ENCODE peak calls at places on chromosome 1, in seven cellular contexts. I is A549; Q is brain microvascular endothelial cell; X is IMR-90; T is CD8-positive, alpha-beta T cell; F is fibroblast of mammary gland; O is Peyer's patch. G is an unnamed sample.
A peak's percentile ranks its signal among the peaks of the same experiment; 100 is the strongest.

GRCh38 chr1:91693542-91693941 is 192.4 kb downstream of the TGFBR3 start:
- DNase-seq in F (peak; percentile 90), Q (no peak), X (peak; percentile 61), O (no peak), I (no peak), T (no peak), G (no peak)

GRCh38 chr1:118989878-118990378 is 1.8 kb upstream of the TBX15 start:
- DNase-seq in X (no peak), T (no peak), F (peak; percentile 84), I (no peak), O (no peak), Q (peak; percentile 80), G (no peak)

GRCh38 chr1:78651247-78651646 is 1.6 kb downstream of the IFI44 start:
- DNase-seq in T (no peak), O (peak; percentile 46), Q (peak; percentile 76), F (peak; percentile 72), I (no peak), X (peak; percentile 13), G (peak; percentile 88)

GRCh38 chr1:54716299-54717047 is 812 bp downstream of the TTC4 start:
- DNase-seq in X (peak; percentile 81), T (no peak), I (no peak), F (peak; percentile 86), Q (peak; percentile 31), O (no peak), G (no peak)

GRCh38 chr1:165109013-165109412 is 247.5 kb downstream of the LMX1A start:
- DNase-seq in X (no peak), Q (no peak), T (no peak), F (no peak), O (no peak), I (no peak), G (no peak)

GRCh38 chr1:174956976-174957375 is 42.8 kb upstream of the CACYBP start:
- DNase-seq in T (no peak), X (no peak), F (no peak), I (no peak), O (no peak), Q (no peak), G (no peak)

GRCh38 chr1:44377925-44378784 is 23.1 kb upstream of the ERI3 start:
- DNase-seq in X (peak; percentile 52), I (peak; percentile 35), F (peak; percentile 61), Q (peak; percentile 35), O (peak; percentile 59), T (peak; percentile 54), G (peak; percentile 71)

GRCh38 chr1:9476790-9477463 is 62.3 kb upstream of the SLC25A33 start:
- DNase-seq in F (peak; percentile 39), X (peak; percentile 40), I (no peak), Q (peak; percentile 12), O (no peak), T (no peak), G (no peak)

GRCh38 chr1:178565586-178565985 is 52.7 kb downstream of the TEX35 start:
- DNase-seq in F (no peak), X (no peak), Q (no peak), T (no peak), O (no peak), I (no peak), G (no peak)

GRCh38 chr1:157691285-157691920 is 9.2 kb downstream of the FCRL3 start:
- DNase-seq in T (no peak), O (no peak), Q (peak; percentile 3), X (peak; percentile 23), I (peak; percentile 28), F (peak; percentile 18), G (peak; percentile 69)

GRCh38 chr1:56284933-56285332 is 294.4 kb downstream of the PLPP3 start:
- DNase-seq in O (no peak), T (no peak), F (peak; percentile 87), X (peak; percentile 72), Q (peak; percentile 28), I (peak; percentile 9), G (no peak)

GRCh38 chr1:12173631-12174121 is 6.9 kb downstream of the TNFRSF1B start:
- DNase-seq in O (peak; percentile 96), Q (no peak), X (peak; percentile 35), F (no peak), I (no peak), T (peak; percentile 92), G (no peak)

GRCh38 chr1:8431028-8431427 is 113.1 kb downstream of the SLC45A1 start:
- DNase-seq in X (no peak), I (no peak), T (peak; percentile 38), O (peak; percentile 67), Q (no peak), F (no peak), G (no peak)

GRCh38 chr1:70043806-70044205 is 161.6 kb downstream of the LRRC40 start:
- DNase-seq in I (no peak), F (peak; percentile 64), X (peak; percentile 64), T (no peak), Q (peak; percentile 82), O (no peak), G (peak; percentile 56)

GRCh38 chr1:116067564-116067887 is 43.7 kb upstream of the MAB21L3 start:
- DNase-seq in X (peak; percentile 51), T (no peak), Q (peak; percentile 83), F (peak; percentile 93), I (no peak), O (no peak), G (peak; percentile 22)

GRCh38 chr1:91383461-91383860 is 21.2 kb downstream of the HFM1 start:
- DNase-seq in Q (no peak), I (no peak), T (no peak), X (peak; percentile 17), O (no peak), F (no peak), G (no peak)

GRCh38 chr1:246139745-246140182 is 367.3 kb downstream of the SMYD3 start:
- DNase-seq in Q (peak; percentile 74), I (peak; percentile 55), X (peak; percentile 93), F (peak; percentile 95), O (no peak), T (no peak), G (no peak)

GRCh38 chr1:117655220-117655577 is 49.4 kb downstream of the TENT5C start:
- DNase-seq in I (peak; percentile 45), F (no peak), Q (no peak), T (no peak), X (peak; percentile 31), O (peak; percentile 45), G (no peak)

GRCh38 chr1:172344444-172344843 is 76.0 kb upstream of the C1orf105 start:
- DNase-seq in O (no peak), X (no peak), T (no peak), I (no peak), F (no peak), Q (no peak), G (no peak)
- H3K4me3 ChIP-seq in O (no peak overlapping the region), X (no peak overlapping the region), T (no peak overlapping the region), I (no peak overlapping the region), F (no peak overlapping the region), Q (no peak overlapping the region), G (no peak overlapping the region)

GRCh38 chr1:109827986-109828385 is 64.3 kb upstream of the EPS8L3 start:
- DNase-seq in Q (no peak), O (no peak), T (no peak), X (no peak), F (no peak), I (no peak), G (no peak)
- H3K4me3 ChIP-seq in Q (no peak overlapping the region), O (no peak overlapping the region), T (no peak overlapping the region), X (no peak overlapping the region), F (no peak overlapping the region), I (no peak overlapping the region), G (no peak overlapping the region)

DNA sequence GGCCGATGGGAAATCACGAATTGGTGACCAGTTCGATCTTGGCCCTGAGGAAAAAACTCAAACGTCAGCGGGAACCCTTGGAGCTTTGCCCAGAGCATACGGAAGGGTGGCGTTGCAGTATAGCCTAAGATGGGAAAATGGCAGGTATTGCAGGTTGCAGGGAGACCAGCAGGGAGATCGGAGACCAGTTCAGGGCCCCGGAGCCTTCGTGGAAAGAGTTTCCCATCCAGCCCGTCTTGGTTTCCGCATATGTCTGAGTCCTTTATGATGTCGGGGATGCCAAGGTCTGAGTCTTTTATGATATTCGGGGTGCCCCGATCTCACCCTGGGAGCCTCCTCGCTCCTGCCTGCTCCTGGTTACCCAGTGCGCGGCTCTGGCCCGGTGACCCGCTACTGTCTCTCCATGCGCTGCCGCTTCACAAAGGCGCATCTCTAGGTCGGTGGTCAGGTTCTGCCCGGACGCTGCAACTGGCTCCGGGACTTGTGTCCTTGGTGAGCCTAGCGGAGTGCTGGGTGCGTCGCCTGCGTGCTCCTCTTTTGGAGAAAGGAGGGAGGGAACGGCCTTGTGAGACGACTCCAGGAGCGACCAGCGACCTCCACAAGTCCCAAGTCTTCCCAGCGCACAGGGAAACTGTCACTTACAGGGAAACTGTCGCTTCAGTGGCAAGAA is 94.2 kb downstream of the PRKAB2 start:
- DNase-seq in I (no peak), Q (no peak), O (no peak), F (no peak), X (no peak), T (no peak), G (no peak)
- H3K4me3 ChIP-seq in I (no peak overlapping the region), Q (no peak overlapping the region), O (no peak overlapping the region), F (no peak overlapping the region), X (no peak overlapping the region), T (no peak overlapping the region), G (no peak overlapping the region)

DNA sequence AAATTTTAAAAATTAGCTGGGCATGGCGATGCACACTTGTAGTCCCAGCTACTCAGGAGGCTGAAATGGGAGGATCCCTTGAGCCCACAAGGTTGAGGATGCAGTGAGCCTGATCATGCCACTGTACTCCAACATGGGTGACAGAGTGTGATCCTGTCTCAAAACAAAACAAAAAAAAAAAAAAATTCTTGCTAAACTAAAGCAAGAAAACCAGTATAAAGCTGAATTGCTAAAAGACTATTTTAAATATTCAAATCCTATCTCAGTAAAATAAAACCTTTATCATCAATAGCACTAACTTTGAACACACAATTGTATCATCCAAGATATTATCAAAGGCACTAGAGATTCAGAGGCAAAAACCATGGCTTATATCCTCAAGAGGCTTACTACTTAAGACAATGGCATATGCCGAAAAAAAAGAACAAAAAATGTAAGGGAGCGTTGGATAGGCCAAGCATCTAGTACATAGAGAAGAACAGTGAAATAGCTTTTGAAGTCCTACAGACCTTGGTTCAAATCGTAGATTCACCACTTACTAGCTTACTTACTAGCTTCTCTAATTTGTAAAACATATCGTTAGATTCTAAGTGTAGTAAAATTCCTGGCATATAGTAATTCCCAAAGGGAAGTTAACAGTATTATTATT is 3.6 kb downstream of the EPS15 start:
- DNase-seq in O (no peak), F (no peak), I (no peak), T (no peak), Q (no peak), X (no peak), G (no peak)
- H3K4me3 ChIP-seq in O (no peak overlapping the region), F (no peak overlapping the region), I (no peak overlapping the region), T (no peak overlapping the region), Q (no peak overlapping the region), X (no peak overlapping the region), G (peak overlapping the region; percentile 9)

G was measured in A673.